ENCODE peak calls at places on chromosomes 11 and 22, in seven cellular contexts. One of them, this sample, is unnamed.
A peak's percentile ranks its signal among the peaks of the same experiment; 100 is the strongest.

GRCh38 chr22:40509401-40510134 is 127.0 kb downstream of the MRTFA start:
- DNase-seq in heart left ventricle: no peak
- DNase-seq in neural progenitor cell: no peak
- DNase-seq in AG04449: peak; percentile 89
- DNase-seq in AG09309: peak; percentile 88
- DNase-seq in astrocyte of the spinal cord: peak; percentile 92
- DNase-seq in pancreas: no peak
- DNase-seq in this sample: peak; percentile 96

GRCh38 chr22:16838073-16838472 is 12.9 kb upstream of the XKR3 start:
- DNase-seq in AG04449: no peak
- DNase-seq in heart left ventricle: no peak
- DNase-seq in astrocyte of the spinal cord: no peak
- DNase-seq in pancreas: no peak
- DNase-seq in AG09309: no peak
- DNase-seq in neural progenitor cell: no peak
- DNase-seq in this sample: no peak

GRCh38 chr11:72727521-72727920 is 24.7 kb downstream of the ARAP1 start:
- DNase-seq in AG04449: no peak
- DNase-seq in neural progenitor cell: no peak
- DNase-seq in astrocyte of the spinal cord: no peak
- DNase-seq in pancreas: no peak
- DNase-seq in heart left ventricle: peak; percentile 40
- DNase-seq in AG09309: no peak
- DNase-seq in this sample: no peak

GRCh38 chr11:3605721-3606324 is 36.0 kb downstream of the ART5 start:
- DNase-seq in AG04449: no peak
- DNase-seq in neural progenitor cell: no peak
- DNase-seq in pancreas: no peak
- DNase-seq in AG09309: no peak
- DNase-seq in astrocyte of the spinal cord: no peak
- DNase-seq in heart left ventricle: no peak
- DNase-seq in this sample: no peak

GRCh38 chr22:46561435-46561905 is 24.1 kb upstream of the CELSR1 start:
- DNase-seq in neural progenitor cell: peak; percentile 57
- DNase-seq in astrocyte of the spinal cord: no peak
- DNase-seq in heart left ventricle: no peak
- DNase-seq in pancreas: no peak
- DNase-seq in AG04449: no peak
- DNase-seq in AG09309: no peak
- DNase-seq in this sample: no peak

GRCh38 chr11:16410479-16410878 is 54.1 kb upstream of the SOX6 start:
- DNase-seq in heart left ventricle: no peak
- DNase-seq in AG09309: no peak
- DNase-seq in astrocyte of the spinal cord: no peak
- DNase-seq in pancreas: no peak
- DNase-seq in neural progenitor cell: no peak
- DNase-seq in AG04449: no peak
- DNase-seq in this sample: no peak

GRCh38 chr22:21961886-21962654 is 9.4 kb upstream of the PPM1F start:
- DNase-seq in pancreas: no peak
- DNase-seq in astrocyte of the spinal cord: peak; percentile 49
- DNase-seq in heart left ventricle: no peak
- DNase-seq in neural progenitor cell: no peak
- DNase-seq in AG09309: no peak
- DNase-seq in AG04449: no peak
- DNase-seq in this sample: no peak

GRCh38 chr11:45880772-45881570 is 4.5 kb upstream of the MAPK8IP1 start:
- DNase-seq in AG09309: no peak
- DNase-seq in pancreas: no peak
- DNase-seq in heart left ventricle: no peak
- DNase-seq in neural progenitor cell: no peak
- DNase-seq in astrocyte of the spinal cord: peak; percentile 59
- DNase-seq in AG04449: no peak
- DNase-seq in this sample: no peak

GRCh38 chr11:120135838-120136237 is 2.1 kb downstream of the TRIM29 start:
- DNase-seq in AG09309: no peak
- DNase-seq in pancreas: no peak
- DNase-seq in neural progenitor cell: no peak
- DNase-seq in astrocyte of the spinal cord: no peak
- DNase-seq in AG04449: no peak
- DNase-seq in heart left ventricle: no peak
- DNase-seq in this sample: no peak

GRCh38 chr11:23569547-23569946 is 709.3 kb upstream of the CCDC179 start:
- DNase-seq in heart left ventricle: no peak
- DNase-seq in astrocyte of the spinal cord: no peak
- DNase-seq in AG04449: no peak
- DNase-seq in AG09309: no peak
- DNase-seq in neural progenitor cell: no peak
- DNase-seq in pancreas: no peak
- DNase-seq in this sample: no peak

GRCh38 chr11:12061851-12062560 is 48.4 kb upstream of the MICAL2 start:
- DNase-seq in AG04449: no peak
- DNase-seq in astrocyte of the spinal cord: no peak
- DNase-seq in neural progenitor cell: no peak
- DNase-seq in AG09309: no peak
- DNase-seq in pancreas: no peak
- DNase-seq in heart left ventricle: no peak
- DNase-seq in this sample: no peak

GRCh38 chr22:22576244-22576988 is 17.4 kb upstream of the PRAME start:
- DNase-seq in heart left ventricle: no peak
- DNase-seq in pancreas: peak; percentile 71
- DNase-seq in AG09309: no peak
- DNase-seq in neural progenitor cell: peak; percentile 81
- DNase-seq in AG04449: no peak
- DNase-seq in astrocyte of the spinal cord: peak; percentile 27
- DNase-seq in this sample: no peak

GRCh38 chr11:117796456-117797428 is at the start of gene DSCAML1:
- DNase-seq in neural progenitor cell: peak; percentile 75
- DNase-seq in astrocyte of the spinal cord: no peak
- DNase-seq in pancreas: no peak
- DNase-seq in AG09309: no peak
- DNase-seq in AG04449: no peak
- DNase-seq in heart left ventricle: peak; percentile 66
- DNase-seq in this sample: no peak

GRCh38 chr11:824942-825341 is 2.8 kb upstream of the CRACR2B start:
- DNase-seq in neural progenitor cell: no peak
- DNase-seq in AG04449: no peak
- DNase-seq in pancreas: peak; percentile 92
- DNase-seq in AG09309: no peak
- DNase-seq in heart left ventricle: no peak
- DNase-seq in astrocyte of the spinal cord: no peak
- DNase-seq in this sample: no peak

GRCh38 chr11:116646191-116646590 is 126.6 kb downstream of the BUD13 start:
- DNase-seq in AG04449: no peak
- DNase-seq in pancreas: no peak
- DNase-seq in AG09309: no peak
- DNase-seq in heart left ventricle: no peak
- DNase-seq in neural progenitor cell: no peak
- DNase-seq in astrocyte of the spinal cord: no peak
- DNase-seq in this sample: no peak

GRCh38 chr22:42805998-42806481 is 51.0 kb downstream of the ARFGAP3 start:
- DNase-seq in neural progenitor cell: peak; percentile 31
- DNase-seq in astrocyte of the spinal cord: peak; percentile 33
- DNase-seq in AG09309: no peak
- DNase-seq in pancreas: peak; percentile 48
- DNase-seq in heart left ventricle: no peak
- DNase-seq in AG04449: no peak
- DNase-seq in this sample: no peak

GRCh38 chr11:76073716-76074115 is 132.6 kb downstream of the WNT11 start:
- DNase-seq in pancreas: no peak
- DNase-seq in astrocyte of the spinal cord: peak; percentile 42
- DNase-seq in neural progenitor cell: no peak
- DNase-seq in heart left ventricle: no peak
- DNase-seq in AG04449: no peak
- DNase-seq in AG09309: peak; percentile 69
- DNase-seq in this sample: peak; percentile 41

GRCh38 chr11:128894296-128894681 is 3.1 kb downstream of the KCNJ5 start:
- DNase-seq in astrocyte of the spinal cord: no peak
- DNase-seq in pancreas: no peak
- DNase-seq in AG09309: no peak
- DNase-seq in AG04449: no peak
- DNase-seq in heart left ventricle: no peak
- DNase-seq in neural progenitor cell: no peak
- DNase-seq in this sample: no peak

GRCh38 chr11:128897841-128898240 is 6.7 kb downstream of the KCNJ5 start:
- DNase-seq in AG04449: no peak
- DNase-seq in pancreas: no peak
- DNase-seq in neural progenitor cell: no peak
- DNase-seq in heart left ventricle: no peak
- DNase-seq in astrocyte of the spinal cord: no peak
- DNase-seq in AG09309: no peak
- DNase-seq in this sample: no peak

GRCh38 chr11:128895505-128895904 is 4.3 kb downstream of the KCNJ5 start:
- DNase-seq in AG09309: no peak
- DNase-seq in neural progenitor cell: no peak
- DNase-seq in heart left ventricle: no peak
- DNase-seq in astrocyte of the spinal cord: no peak
- DNase-seq in pancreas: no peak
- DNase-seq in AG04449: no peak
- DNase-seq in this sample: no peak

GRCh38 chr11:128894685-128895084 is 3.5 kb downstream of the KCNJ5 start:
- DNase-seq in AG09309: no peak
- DNase-seq in pancreas: peak; percentile 95
- DNase-seq in astrocyte of the spinal cord: no peak
- DNase-seq in AG04449: no peak
- DNase-seq in heart left ventricle: peak; percentile 75
- DNase-seq in neural progenitor cell: no peak
- DNase-seq in this sample: no peak

GRCh38 chr11:128896356-128896755 is 5.2 kb downstream of the KCNJ5 start:
- DNase-seq in astrocyte of the spinal cord: no peak
- DNase-seq in pancreas: no peak
- DNase-seq in AG04449: no peak
- DNase-seq in AG09309: peak; percentile 13
- DNase-seq in heart left ventricle: no peak
- DNase-seq in neural progenitor cell: no peak
- DNase-seq in this sample: no peak
- H3K4me3 ChIP-seq in astrocyte of the spinal cord: no peak overlapping the region
- H3K4me3 ChIP-seq in pancreas: no peak overlapping the region
- H3K4me3 ChIP-seq in AG04449: no peak overlapping the region
- H3K4me3 ChIP-seq in AG09309: no peak overlapping the region
- H3K4me3 ChIP-seq in heart left ventricle: no peak overlapping the region
- H3K4me3 ChIP-seq in neural progenitor cell: no peak overlapping the region
- H3K4me3 ChIP-seq in this sample: no peak overlapping the region

GRCh38 chr11:67452141-67452952 is at the start of gene GPR152:
- DNase-seq in pancreas: peak; percentile 86
- DNase-seq in AG04449: no peak
- DNase-seq in heart left ventricle: peak; percentile 80
- DNase-seq in AG09309: no peak
- DNase-seq in neural progenitor cell: no peak
- DNase-seq in astrocyte of the spinal cord: no peak
- DNase-seq in this sample: no peak
- H3K4me3 ChIP-seq in pancreas: no peak within 1 kb of the TSS
- H3K4me3 ChIP-seq in AG04449: no peak within 1 kb of the TSS
- H3K4me3 ChIP-seq in heart left ventricle: peak within 1 kb of the TSS; percentile 15
- H3K4me3 ChIP-seq in AG09309: no peak within 1 kb of the TSS
- H3K4me3 ChIP-seq in neural progenitor cell: no peak within 1 kb of the TSS
- H3K4me3 ChIP-seq in astrocyte of the spinal cord: no peak within 1 kb of the TSS
- H3K4me3 ChIP-seq in this sample: no peak within 1 kb of the TSS

GRCh38 chr11:27228232-27228631 is 134.8 kb downstream of the CCDC34 start:
- DNase-seq in heart left ventricle: no peak
- DNase-seq in AG04449: no peak
- DNase-seq in neural progenitor cell: no peak
- DNase-seq in pancreas: no peak
- DNase-seq in astrocyte of the spinal cord: no peak
- DNase-seq in AG09309: no peak
- DNase-seq in this sample: no peak

GRCh38 chr11:27231519-27231918 is 131.5 kb downstream of the CCDC34 start:
- DNase-seq in pancreas: no peak
- DNase-seq in heart left ventricle: no peak
- DNase-seq in AG04449: no peak
- DNase-seq in neural progenitor cell: peak; percentile 32
- DNase-seq in AG09309: no peak
- DNase-seq in astrocyte of the spinal cord: no peak
- DNase-seq in this sample: no peak

GRCh38 chr11:27228891-27229290 is 134.1 kb downstream of the CCDC34 start:
- DNase-seq in astrocyte of the spinal cord: no peak
- DNase-seq in AG04449: no peak
- DNase-seq in neural progenitor cell: no peak
- DNase-seq in pancreas: no peak
- DNase-seq in AG09309: no peak
- DNase-seq in heart left ventricle: no peak
- DNase-seq in this sample: no peak

GRCh38 chr11:27229511-27230174 is 133.4 kb downstream of the CCDC34 start:
- DNase-seq in AG04449: no peak
- DNase-seq in AG09309: no peak
- DNase-seq in astrocyte of the spinal cord: no peak
- DNase-seq in neural progenitor cell: no peak
- DNase-seq in pancreas: no peak
- DNase-seq in heart left ventricle: no peak
- DNase-seq in this sample: no peak

DNA sequence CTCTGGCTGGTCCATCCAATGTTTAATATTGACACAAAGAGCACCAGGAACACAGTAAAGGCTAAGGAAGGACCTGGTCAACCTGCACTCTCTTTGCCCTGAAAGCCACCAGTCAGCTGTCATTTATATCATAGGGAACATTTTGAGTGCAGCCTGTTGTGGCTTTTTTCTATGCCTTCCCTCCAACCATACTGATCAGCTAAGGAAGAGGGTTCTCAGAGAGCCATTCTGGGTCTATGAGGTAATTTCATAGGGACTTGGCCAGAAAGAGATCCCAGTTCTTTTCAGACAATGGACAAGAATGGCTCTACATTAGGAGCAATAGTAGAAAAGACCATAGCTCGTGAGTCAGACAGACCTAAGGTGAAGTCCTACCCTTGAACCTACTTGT is 132.8 kb downstream of the CCDC34 start:
- DNase-seq in AG04449: no peak
- DNase-seq in AG09309: no peak
- DNase-seq in astrocyte of the spinal cord: no peak
- DNase-seq in neural progenitor cell: no peak
- DNase-seq in heart left ventricle: no peak
- DNase-seq in pancreas: no peak
- DNase-seq in this sample: no peak
- H3K4me3 ChIP-seq in AG04449: no peak overlapping the region
- H3K4me3 ChIP-seq in AG09309: no peak overlapping the region
- H3K4me3 ChIP-seq in astrocyte of the spinal cord: no peak overlapping the region
- H3K4me3 ChIP-seq in neural progenitor cell: no peak overlapping the region
- H3K4me3 ChIP-seq in heart left ventricle: no peak overlapping the region
- H3K4me3 ChIP-seq in pancreas: no peak overlapping the region
- H3K4me3 ChIP-seq in this sample: no peak overlapping the region

GRCh38 chr11:85787809-85788805 is 22.8 kb downstream of the SYTL2 start:
- DNase-seq in neural progenitor cell: no peak
- DNase-seq in astrocyte of the spinal cord: no peak
- DNase-seq in pancreas: no peak
- DNase-seq in AG04449: no peak
- DNase-seq in heart left ventricle: no peak
- DNase-seq in AG09309: no peak
- DNase-seq in this sample: no peak

GRCh38 chr11:85784480-85784879 is 26.5 kb downstream of the SYTL2 start:
- DNase-seq in heart left ventricle: no peak
- DNase-seq in neural progenitor cell: no peak
- DNase-seq in astrocyte of the spinal cord: no peak
- DNase-seq in pancreas: no peak
- DNase-seq in AG04449: no peak
- DNase-seq in AG09309: no peak
- DNase-seq in this sample: no peak

GRCh38 chr11:85787168-85787567 is 23.8 kb downstream of the SYTL2 start:
- DNase-seq in pancreas: no peak
- DNase-seq in AG04449: no peak
- DNase-seq in astrocyte of the spinal cord: no peak
- DNase-seq in neural progenitor cell: no peak
- DNase-seq in AG09309: no peak
- DNase-seq in heart left ventricle: no peak
- DNase-seq in this sample: no peak

GRCh38 chr11:85783758-85784157 is 27.2 kb downstream of the SYTL2 start:
- DNase-seq in neural progenitor cell: no peak
- DNase-seq in heart left ventricle: no peak
- DNase-seq in AG04449: no peak
- DNase-seq in AG09309: no peak
- DNase-seq in pancreas: no peak
- DNase-seq in astrocyte of the spinal cord: no peak
- DNase-seq in this sample: no peak

GRCh38 chr11:85784907-85785306 is 26.0 kb downstream of the SYTL2 start:
- DNase-seq in AG04449: no peak
- DNase-seq in AG09309: no peak
- DNase-seq in heart left ventricle: no peak
- DNase-seq in pancreas: no peak
- DNase-seq in astrocyte of the spinal cord: no peak
- DNase-seq in neural progenitor cell: no peak
- DNase-seq in this sample: no peak
- H3K4me3 ChIP-seq in AG04449: no peak overlapping the region
- H3K4me3 ChIP-seq in AG09309: no peak overlapping the region
- H3K4me3 ChIP-seq in heart left ventricle: no peak overlapping the region
- H3K4me3 ChIP-seq in pancreas: no peak overlapping the region
- H3K4me3 ChIP-seq in astrocyte of the spinal cord: no peak overlapping the region
- H3K4me3 ChIP-seq in neural progenitor cell: no peak overlapping the region
- H3K4me3 ChIP-seq in this sample: no peak overlapping the region

This sample was measured in skeletal muscle cell.